ENCODE peak calls at places on chromosome 7, in nine cellular contexts. K is activated gamma-delta T cell; N is iPS DF 6.9; S is AML-193; J is endodermal cell; B is HFF-Myc; E is stimulated activated CD4-positive, alpha-beta T cell treated with anti-CD3 and anti-CD28 coated beads, Interleukin-2, amount 100 ng/mL, for 24 hours; A is BJ; M is lung. R is an unnamed sample.

GRCh38 chr7:95056107-95056689 is 148.8 kb downstream of the PPP1R9A start:
- DNase-seq in B (no peak), M (no peak), J (no peak), N (no peak), E (no peak), A (no peak), K (no peak), S (no peak), R (no peak)

GRCh38 chr7:83119496-83119895 is 43.2 kb downstream of the PCLO start:
- DNase-seq in B (no peak), K (no peak), N (no peak), A (no peak), E (no peak), S (no peak), J (no peak), M (no peak), R (no peak)

GRCh38 chr7:151631149-151631967 is 111.7 kb upstream of the RHEB start:
- DNase-seq in A (no peak), M (no peak), N (no peak), J (peak), K (no peak), E (peak), B (no peak), S (peak), R (no peak)

GRCh38 chr7:130902755-130903357 is 168.8 kb upstream of the KLF14 start:
- DNase-seq in N (no peak), J (no peak), M (no peak), K (no peak), A (no peak), S (no peak), B (no peak), E (no peak), R (no peak)

GRCh38 chr7:101900103-101900502 is 82.7 kb downstream of the CUX1 start:
- DNase-seq in S (no peak), A (no peak), M (no peak), N (no peak), J (no peak), K (no peak), E (no peak), B (no peak), R (no peak)

GRCh38 chr7:27168265-27168947 is 3.1 kb upstream of the HOXA9 start:
- DNase-seq in M (no peak), J (peak), N (no peak), E (peak), S (no peak), K (no peak), A (no peak), B (no peak), R (no peak)

GRCh38 chr7:97006146-97006950 is 995 bp downstream of the DLX6 start:
- DNase-seq in S (no peak), K (no peak), A (no peak), M (no peak), B (no peak), E (peak), J (peak), N (no peak), R (no peak)

GRCh38 chr7:11570205-11570604 is 261.8 kb downstream of the THSD7A start:
- DNase-seq in M (no peak), J (no peak), S (no peak), E (no peak), K (no peak), B (no peak), A (no peak), N (no peak), R (no peak)

GRCh38 chr7:93284908-93285307 is 52.7 kb downstream of the VPS50 start:
- DNase-seq in E (no peak), J (no peak), B (no peak), A (no peak), K (no peak), S (no peak), M (no peak), N (no peak), R (no peak)

GRCh38 chr7:155883491-155884224 is 71.4 kb upstream of the SHH start:
- DNase-seq in K (no peak), S (no peak), N (no peak), M (no peak), A (no peak), E (no peak), J (peak), B (no peak), R (no peak)

GRCh38 chr7:130701650-130702049 is 15.3 kb upstream of the TSGA13 start:
- DNase-seq in M (no peak), K (no peak), A (no peak), J (no peak), N (no peak), S (no peak), B (no peak), E (no peak), R (no peak)

GRCh38 chr7:34165466-34165865 is 260.1 kb downstream of the BMPER start:
- DNase-seq in M (no peak), A (no peak), E (no peak), K (no peak), J (no peak), N (no peak), B (no peak), S (no peak), R (no peak)

GRCh38 chr7:152081088-152081487 is 55.6 kb downstream of the GALNT11 start:
- DNase-seq in M (no peak), E (no peak), A (no peak), S (no peak), N (no peak), B (no peak), K (no peak), J (no peak), R (no peak)

GRCh38 chr7:24123061-24123460 is 160.9 kb upstream of the NPY start:
- DNase-seq in A (no peak), E (no peak), K (no peak), M (no peak), J (no peak), N (no peak), S (no peak), B (no peak), R (no peak)

GRCh38 chr7:55120501-55121198 is 101.8 kb downstream of the EGFR start:
- DNase-seq in M (no peak), E (no peak), A (no peak), S (no peak), K (no peak), N (no peak), J (no peak), B (no peak), R (no peak)

GRCh38 chr7:89129600-89130375 is 334.3 kb upstream of the TEX47 start:
- DNase-seq in K (no peak), E (no peak), S (no peak), N (no peak), J (no peak), B (no peak), M (no peak), A (no peak), R (no peak)

GRCh38 chr7:46315891-46316290 is 394.8 kb upstream of the IGFBP3 start:
- DNase-seq in M (no peak), K (no peak), J (no peak), A (peak), B (no peak), N (no peak), E (no peak), S (no peak), R (no peak)

GRCh38 chr7:46127805-46128204 is 206.7 kb upstream of the IGFBP3 start:
- DNase-seq in N (no peak), A (no peak), K (no peak), E (no peak), S (no peak), J (no peak), B (no peak), M (no peak), R (no peak)

GRCh38 chr7:81150951-81151361 is 232.1 kb upstream of the SEMA3C start:
- DNase-seq in J (no peak), N (no peak), A (no peak), M (no peak), B (no peak), K (no peak), E (no peak), S (no peak), R (no peak)

GRCh38 chr7:134457166-134457565 is 1.7 kb downstream of the AKR1B1 start:
- DNase-seq in J (no peak), K (no peak), A (no peak), S (no peak), N (no peak), E (no peak), B (no peak), M (no peak), R (no peak)

GRCh38 chr7:4282434-4283223 is 399.5 kb upstream of the FOXK1 start:
- DNase-seq in K (no peak), E (no peak), S (no peak), N (no peak), J (peak), A (no peak), B (no peak), M (no peak), R (no peak)

GRCh38 chr7:126715076-126715475 is 537.7 kb downstream of the GRM8 start:
- DNase-seq in E (no peak), N (no peak), B (no peak), J (no peak), K (no peak), M (no peak), A (no peak), S (no peak), R (no peak)

GRCh38 chr7:46916581-46916980 is 665.3 kb downstream of the TNS3 start:
- DNase-seq in S (no peak), A (no peak), M (no peak), N (no peak), B (no peak), K (no peak), J (no peak), E (no peak), R (no peak)

GRCh38 chr7:55387062-55387965 is 22.2 kb downstream of the LANCL2 start:
- DNase-seq in J (no peak), M (no peak), B (no peak), E (no peak), N (no peak), S (no peak), A (no peak), K (no peak), R (no peak)

GRCh38 chr7:229184-229964 is 37.0 kb downstream of the FAM20C start:
- DNase-seq in M (no peak), K (no peak), A (peak), J (no peak), B (peak), N (no peak), E (no peak), S (no peak), R (no peak)